ENCODE peak calls at places on chromosomes 5 and 9, in four cellular contexts. C is astrocyte of the spinal cord, Q is cardiac fibroblast, W is astrocyte. K is an unnamed sample.

GRCh38 chr5:73188764-73189521 is 15.9 kb downstream of the TMEM174 start:
- DNase-seq in C (peak), Q (no peak), W (peak), K (no peak)

GRCh38 chr5:113293613-113294340 is 141.0 kb downstream of the TSSK1B start:
- DNase-seq in C (peak), Q (peak), W (no peak), K (no peak)

GRCh38 chr5:138469540-138470321 is 4.5 kb downstream of the EGR1 start:
- DNase-seq in C (peak), Q (peak), W (peak), K (peak)

GRCh38 chr5:17838506-17838905 is 204.2 kb downstream of the TAF11L14 start:
- DNase-seq in C (no peak), Q (no peak), W (no peak), K (no peak)

GRCh38 chr5:36138900-36139683 is 12.6 kb downstream of the LMBRD2 start:
- DNase-seq in C (no peak), Q (no peak), W (no peak), K (no peak)

GRCh38 chr9:16551692-16552091 is 318.8 kb downstream of the BNC2 start:
- DNase-seq in C (no peak), Q (no peak), W (no peak), K (no peak)

GRCh38 chr5:68562308-68562707 is 346.8 kb downstream of the PIK3R1 start:
- DNase-seq in C (peak), Q (peak), W (peak), K (no peak)

GRCh38 chr5:123752576-123752975 is 240.6 kb downstream of the CSNK1G3 start:
- DNase-seq in C (peak), Q (peak), W (peak), K (peak)

GRCh38 chr9:89710689-89711088 is 105.9 kb downstream of the GADD45G start:
- DNase-seq in C (peak), Q (peak), W (peak), K (no peak)

GRCh38 chr5:87393331-87393730 is 19.4 kb downstream of the CCNH start:
- DNase-seq in C (peak), Q (peak), W (peak), K (peak)

GRCh38 chr9:91905237-91905650 is 44.8 kb downstream of the ROR2 start:
- DNase-seq in C (no peak), Q (no peak), W (no peak), K (no peak)

GRCh38 chr9:91905958-91906585 is 44.0 kb downstream of the ROR2 start:
- DNase-seq in C (no peak), Q (no peak), W (no peak), K (no peak)

GRCh38 chr9:91908746-91909145 is 41.3 kb downstream of the ROR2 start:
- DNase-seq in C (no peak), Q (no peak), W (peak), K (no peak)

GRCh38 chr9:91908293-91908623 is 41.8 kb downstream of the ROR2 start:
- DNase-seq in C (no peak), Q (no peak), W (no peak), K (no peak)

GRCh38 chr9:91907387-91908292 is 42.4 kb downstream of the ROR2 start:
- DNase-seq in C (no peak), Q (no peak), W (peak), K (no peak)
- H3K4me3 ChIP-seq in C (no peak), Q (no peak), W (no peak), K (no peak)

GRCh38 chr5:161027763-161028162 is 175.8 kb upstream of the ATP10B start:
- DNase-seq in C (no peak), Q (no peak), W (no peak), K (no peak)
- TF ChIP-seq CTCF in C (no peak), Q (no peak), W (no peak), K (no peak)

GRCh38 chr5:148830220-148830619 is 3.8 kb downstream of the ADRB2 start:
- DNase-seq in C (no peak), Q (no peak), W (no peak), K (no peak)
- H3K4me3 ChIP-seq in C (no peak), Q (no peak), W (no peak), K (no peak)

DNA sequence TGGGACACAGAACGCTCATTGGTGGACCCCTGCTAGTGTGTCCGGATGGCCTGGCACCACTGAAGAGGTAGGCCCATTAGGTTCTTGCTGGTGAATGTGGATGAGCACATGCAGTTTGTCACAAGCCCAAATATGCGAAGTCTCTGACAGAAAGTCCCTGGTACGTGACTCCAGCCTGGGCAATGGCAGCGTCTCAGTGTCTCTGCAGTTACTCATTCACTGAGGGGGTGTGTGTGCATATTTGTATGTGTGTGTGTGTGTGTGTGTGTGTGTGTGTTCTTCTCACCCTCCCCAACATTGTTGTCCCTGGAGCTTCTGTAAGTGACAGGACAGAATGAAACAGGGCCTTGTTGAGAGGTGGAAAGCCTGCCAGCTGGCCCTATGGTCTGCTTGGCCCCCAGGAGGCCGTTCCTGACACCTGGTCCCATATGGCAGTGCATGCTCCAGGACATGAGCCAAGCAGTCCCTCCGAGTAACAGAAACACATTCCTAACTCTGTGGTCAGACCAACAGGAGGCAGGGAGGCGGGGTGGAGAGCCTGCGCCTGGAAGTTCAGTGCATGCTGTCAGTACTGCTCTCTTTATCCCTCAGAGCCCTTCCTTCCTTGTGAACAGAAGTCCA is 169.9 kb downstream of the SLC28A3 start:
- DNase-seq in C (peak), Q (peak), W (peak), K (peak)
- TF ChIP-seq CTCF in C (no peak), Q (peak), W (no peak), K (no peak)

DNA sequence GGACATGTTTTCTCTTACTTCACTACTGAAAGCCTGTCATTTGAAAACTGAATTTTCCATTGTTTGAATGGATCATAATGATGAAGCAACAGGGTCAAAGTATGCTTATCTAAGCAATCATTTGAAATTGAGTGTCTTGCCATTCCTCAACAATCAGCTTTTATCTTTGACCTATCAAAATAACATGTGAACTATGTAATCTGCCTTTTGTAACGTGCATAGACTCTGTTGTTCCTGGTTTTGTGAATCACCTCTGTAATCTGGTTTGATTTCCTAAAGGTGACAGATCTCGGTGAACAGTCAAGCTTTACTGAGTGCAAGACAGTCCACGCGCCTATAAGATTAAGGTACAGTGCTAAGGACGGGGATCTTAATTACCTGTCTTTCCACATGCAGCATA is 3.3 kb downstream of the MEF2C start:
- DNase-seq in C (no peak), Q (peak), W (no peak), K (no peak)
- H3K4me3 ChIP-seq in C (no peak), Q (no peak), W (no peak), K (no peak)

GRCh38 chr5:122693963-122694362 is 80.9 kb upstream of the SNX2 start:
- DNase-seq in C (no peak), Q (no peak), W (no peak), K (no peak)

GRCh38 chr5:122701640-122702523 is 73.0 kb upstream of the SNX2 start:
- DNase-seq in C (no peak), Q (no peak), W (no peak), K (no peak)

GRCh38 chr5:122694884-122695283 is 80.0 kb upstream of the SNX2 start:
- DNase-seq in C (no peak), Q (no peak), W (peak), K (no peak)

GRCh38 chr5:122699226-122699625 is 75.7 kb upstream of the SNX2 start:
- DNase-seq in C (no peak), Q (no peak), W (no peak), K (no peak)

GRCh38 chr5:122697171-122697570 is 77.7 kb upstream of the SNX2 start:
- DNase-seq in C (no peak), Q (peak), W (no peak), K (no peak)
- TF ChIP-seq CTCF in C (no peak), Q (no peak), W (no peak), K (no peak)

DNA sequence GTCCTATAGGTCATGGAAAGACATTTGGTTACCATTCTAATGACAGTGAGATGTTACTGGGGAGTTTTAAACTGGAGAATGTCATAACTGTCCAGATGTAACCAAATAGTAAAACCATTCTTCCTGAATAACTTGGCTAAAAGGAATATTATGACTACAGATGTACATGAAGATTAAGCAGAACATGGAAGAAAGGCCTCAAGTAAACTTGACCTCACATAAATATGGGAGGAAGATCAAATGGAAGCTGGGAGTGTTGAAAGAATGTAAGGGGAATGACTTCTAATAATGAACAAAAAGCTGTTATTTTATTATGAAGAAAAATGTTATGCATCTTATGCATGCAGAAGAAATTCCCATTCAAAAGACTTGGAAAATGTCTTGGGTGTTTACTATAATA is 107.6 kb upstream of the CDKN2B start:
- DNase-seq in C (no peak), Q (no peak), W (no peak), K (no peak)
- H3K4me3 ChIP-seq in C (no peak), Q (no peak), W (no peak), K (no peak)

K was measured in AG09309.